ENCODE peak calls at places on chromosome 13, in seven cellular contexts. W is caudate nucleus; K is Daoy; E is pancreas; J is cardiac septum; U is activated T-cell treated with anti-CD3 and anti-CD28 coated beads, Interleukin-2, amount 50 U/mL, for 4 hours; M is CD8-positive, alpha-beta memory T cell. X is an unnamed sample.

GRCh38 chr13:87107626-87108025 is 563.5 kb upstream of the SLITRK5 start:
- DNase-seq in J (no peak), K (no peak), W (no peak), E (no peak), U (no peak), M (no peak), X (no peak)

GRCh38 chr13:102870677-102871415 is 25.0 kb downstream of the ERCC5 start:
- DNase-seq in M (peak; percentile 33), U (peak; percentile 39), K (peak; percentile 42), J (peak; percentile 82), E (peak; percentile 26), W (peak; percentile 43), X (peak; percentile 33)

GRCh38 chr13:106143930-106144709 is 391.3 kb downstream of the EFNB2 start:
- DNase-seq in J (no peak), E (peak; percentile 50), K (no peak), W (no peak), U (no peak), M (no peak), X (no peak)

GRCh38 chr13:113360446-113360845 is 3.5 kb downstream of the GRTP1 start:
- DNase-seq in E (no peak), M (no peak), U (no peak), K (no peak), W (no peak), J (no peak), X (no peak)

GRCh38 chr13:47215741-47216140 is 318.9 kb upstream of the HTR2A start:
- DNase-seq in E (no peak), W (no peak), J (no peak), U (no peak), M (no peak), K (peak; percentile 70), X (no peak)

GRCh38 chr13:75798353-75799245 is 162.5 kb downstream of the LMO7 start:
- DNase-seq in W (no peak), M (no peak), U (no peak), J (no peak), K (peak; percentile 39), E (no peak), X (no peak)

GRCh38 chr13:40254394-40254793 is 412.0 kb downstream of the FOXO1 start:
- DNase-seq in M (no peak), K (no peak), E (no peak), J (no peak), W (no peak), U (no peak), X (no peak)

GRCh38 chr13:43196171-43196611 is 172.8 kb downstream of the DNAJC15 start:
- DNase-seq in M (no peak), W (no peak), U (no peak), E (no peak), K (peak; percentile 5), J (no peak), X (no peak)

GRCh38 chr13:90315061-90315460 is 1032.4 kb upstream of the MIR17HG start:
- DNase-seq in E (no peak), M (no peak), W (no peak), J (no peak), U (no peak), K (no peak), X (no peak)

GRCh38 chr13:64453831-64454230 is 2776.3 kb downstream of the PCDH9 start:
- DNase-seq in J (no peak), K (no peak), U (no peak), E (no peak), M (no peak), W (no peak), X (no peak)

GRCh38 chr13:94088742-94089141 is 390.7 kb downstream of the DCT start:
- DNase-seq in K (no peak), U (no peak), W (no peak), E (no peak), M (no peak), J (no peak), X (no peak)

GRCh38 chr13:40688781-40689180 is 22.3 kb upstream of the FOXO1 start:
- DNase-seq in J (no peak), M (no peak), W (no peak), U (no peak), E (no peak), K (no peak), X (no peak)

GRCh38 chr13:37058801-37059135 is 720 bp downstream of the SUPT20H start:
- DNase-seq in E (no peak), J (no peak), K (peak; percentile 12), U (no peak), M (peak; percentile 11), W (no peak), X (peak; percentile 28)

GRCh38 chr13:104024416-104025170 is 958.4 kb upstream of the SLC10A2 start:
- DNase-seq in M (no peak), U (no peak), E (no peak), W (no peak), J (no peak), K (no peak), X (no peak)

GRCh38 chr13:98476106-98476505 is 100.8 kb downstream of the STK24 start:
- DNase-seq in E (no peak), U (peak; percentile 61), W (no peak), J (no peak), M (peak; percentile 72), K (peak; percentile 53), X (no peak)

GRCh38 chr13:51614350-51614786 is 30.1 kb downstream of the WDFY2 start:
- DNase-seq in W (no peak), J (no peak), E (no peak), K (no peak), U (peak; percentile 24), M (peak; percentile 10), X (no peak)

GRCh38 chr13:63198076-63198475 is 1782.4 kb upstream of the PCDH20 start:
- DNase-seq in E (no peak), J (no peak), U (no peak), W (no peak), M (no peak), K (no peak), X (no peak)

GRCh38 chr13:26523007-26523406 is 34.5 kb upstream of the WASF3 start:
- DNase-seq in W (no peak), U (no peak), K (no peak), J (no peak), M (no peak), E (no peak), X (no peak)

GRCh38 chr13:25738342-25738771 is 313.5 kb downstream of the SHISA2 start:
- DNase-seq in J (no peak), M (no peak), W (no peak), E (no peak), K (peak; percentile 62), U (no peak), X (no peak)

GRCh38 chr13:105732946-105733529 is 802.4 kb downstream of the EFNB2 start:
- DNase-seq in J (no peak), K (no peak), W (no peak), E (no peak), U (no peak), M (no peak), X (no peak)

GRCh38 chr13:106521101-106521799 is 14.2 kb downstream of the EFNB2 start:
- DNase-seq in J (no peak), W (no peak), E (no peak), U (no peak), M (no peak), K (no peak), X (no peak)

GRCh38 chr13:28161370-28161769 is 23.0 kb downstream of the PAN3 start:
- DNase-seq in J (no peak), M (no peak), K (peak; percentile 30), W (no peak), E (no peak), U (no peak), X (no peak)

GRCh38 chr13:48266967-48267639 is 34.1 kb downstream of the ITM2B start:
- DNase-seq in M (no peak), U (no peak), K (no peak), W (no peak), E (no peak), J (no peak), X (no peak)

GRCh38 chr13:97810152-97810551 is 143.3 kb upstream of the IPO5 start:
- DNase-seq in U (no peak), J (no peak), M (no peak), K (no peak), E (no peak), W (no peak), X (no peak)

GRCh38 chr13:113777311-113778260 is 18.6 kb downstream of the TMEM255B start:
- DNase-seq in J (no peak), K (no peak), E (no peak), U (no peak), W (no peak), M (no peak), X (no peak)